ENCODE peak calls at places on chromosomes 2 and 18, in eight cellular contexts. S is K562, L is GM23338, D is HepG2, P is endothelial cell of umbilical vein, V is H1, T is GM12878, U is HCT116. B is an unnamed sample.

GRCh38 chr18:38996056-38996455 is 1430.5 kb upstream of the CELF4 start:
- DNase-seq in D (no peak), T (no peak), U (no peak), S (no peak), P (no peak), L (no peak), V (no peak), B (no peak)

GRCh38 chr2:26946841-26947784 is 23.3 kb upstream of the MAPRE3 start:
- DNase-seq in L (no peak), D (peak; percentile 35), T (no peak), U (no peak), V (no peak), P (no peak), S (no peak), B (no peak)

GRCh38 chr2:122927217-122927616 is 1097.9 kb upstream of the CNTNAP5 start:
- DNase-seq in L (peak; percentile 59), D (no peak), T (no peak), P (no peak), S (no peak), V (peak; percentile 54), U (no peak), B (peak; percentile 8)

GRCh38 chr2:42359894-42360483 is 1.0 kb downstream of the COX7A2L start:
- DNase-seq in L (no peak), U (no peak), P (peak; percentile 53), V (no peak), D (no peak), T (no peak), S (peak; percentile 34), B (no peak)

GRCh38 chr2:206079699-206080465 is 6.1 kb downstream of the INO80D start:
- DNase-seq in V (no peak), P (no peak), T (no peak), L (peak; percentile 90), U (no peak), D (peak; percentile 48), S (no peak), B (no peak)

GRCh38 chr2:220129427-220129826 is 502.0 kb downstream of the SLC4A3 start:
- DNase-seq in T (no peak), D (no peak), S (no peak), P (no peak), L (no peak), V (peak; percentile 8), U (no peak), B (no peak)

GRCh38 chr18:493974-494601 is 6.4 kb downstream of the COLEC12 start:
- DNase-seq in D (no peak), T (no peak), U (no peak), V (no peak), L (peak; percentile 34), P (no peak), S (no peak), B (no peak)

GRCh38 chr2:71603311-71603794 is 150.0 kb downstream of the DYSF start:
- DNase-seq in V (no peak), P (no peak), D (no peak), U (no peak), L (no peak), T (no peak), S (no peak), B (no peak)

GRCh38 chr2:172813314-172813888 is 77.8 kb downstream of the RAPGEF4 start:
- DNase-seq in S (no peak), U (no peak), P (peak; percentile 68), L (peak; percentile 43), T (no peak), D (no peak), V (no peak), B (no peak)

GRCh38 chr2:231211461-231211860 is 13.0 kb downstream of the ARMC9 start:
- DNase-seq in L (no peak), T (no peak), P (no peak), U (no peak), V (no peak), D (no peak), S (no peak), B (no peak)

GRCh38 chr2:221674446-221674845 is 102.3 kb upstream of the EPHA4 start:
- DNase-seq in P (no peak), V (no peak), T (no peak), L (no peak), U (no peak), S (no peak), D (no peak), B (no peak)

GRCh38 chr2:101380376-101380775 is 6.9 kb downstream of the CREG2 start:
- DNase-seq in S (no peak), V (no peak), T (no peak), L (no peak), P (peak; percentile 57), U (no peak), D (no peak), B (no peak)

GRCh38 chr2:101616411-101616810 is 81.1 kb upstream of the MAP4K4 start:
- DNase-seq in V (no peak), T (no peak), S (no peak), U (no peak), L (no peak), P (no peak), D (no peak), B (no peak)

GRCh38 chr2:81196933-81197628 is 892.5 kb upstream of the LRRTM1 start:
- DNase-seq in T (no peak), P (no peak), D (no peak), L (no peak), U (no peak), V (no peak), S (no peak), B (no peak)

GRCh38 chr2:214052235-214052634 is 358.6 kb upstream of the VWC2L start:
- DNase-seq in L (no peak), U (no peak), V (no peak), P (no peak), D (no peak), S (no peak), T (no peak), B (no peak)

GRCh38 chr2:40896358-40896757 is 444.5 kb upstream of the SLC8A1 start:
- DNase-seq in V (no peak), D (no peak), S (no peak), T (no peak), L (no peak), P (no peak), U (no peak), B (no peak)
- TF ChIP-seq POLR2AphosphoS5 in V (no peak), D (no peak), S (no peak), T (no peak), L (no peak), P (no peak), U (no peak), B (no peak)

DNA sequence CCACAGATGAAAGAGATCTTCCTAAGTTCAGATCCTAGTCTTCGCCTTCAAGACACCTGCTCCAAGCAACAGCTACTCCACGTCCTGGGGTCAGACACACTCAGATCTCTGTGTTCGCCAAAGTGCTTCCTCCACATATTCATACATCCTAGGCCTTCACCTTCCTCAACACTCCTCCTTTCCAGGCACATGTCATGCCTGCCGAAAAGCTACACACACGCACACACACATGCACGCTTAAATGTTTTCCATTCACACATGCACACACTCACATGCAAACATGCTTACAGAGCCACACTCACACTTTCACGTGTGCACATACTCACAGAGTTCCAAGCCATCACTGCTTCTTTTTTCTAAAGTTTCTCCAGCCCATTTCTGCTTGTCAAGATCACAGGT is 93.8 kb downstream of the PXDN start:
- DNase-seq in V (no peak), S (no peak), U (no peak), T (no peak), D (no peak), L (no peak), P (no peak), B (no peak)
- H3K36me3 ChIP-seq in V (peaks cover 22% of the 10 kb centered on the region), S (no peaks in the 10 kb centered on the region), U (no peaks in the 10 kb centered on the region), T (no peaks in the 10 kb centered on the region), D (no peaks in the 10 kb centered on the region), L (peaks cover 30% of the 10 kb centered on the region), P (peaks cover 14% of the 10 kb centered on the region), B (peaks cover 91% of the 10 kb centered on the region)

GRCh38 chr18:10213526-10213925 is 240.9 kb upstream of the APCDD1 start:
- DNase-seq in T (peak; percentile 41), P (peak; percentile 4), V (no peak), D (no peak), S (no peak), U (no peak), L (no peak), B (no peak)

GRCh38 chr18:10210077-10210476 is 244.4 kb upstream of the APCDD1 start:
- DNase-seq in P (no peak), U (no peak), L (no peak), D (no peak), S (no peak), T (no peak), V (no peak), B (no peak)

GRCh38 chr18:10205136-10205535 is 249.3 kb upstream of the APCDD1 start:
- DNase-seq in L (no peak), S (no peak), U (no peak), D (no peak), V (no peak), T (no peak), P (no peak), B (no peak)

GRCh38 chr18:10202947-10203346 is 251.5 kb upstream of the APCDD1 start:
- DNase-seq in V (no peak), L (no peak), T (no peak), P (no peak), U (no peak), S (no peak), D (no peak), B (no peak)

DNA sequence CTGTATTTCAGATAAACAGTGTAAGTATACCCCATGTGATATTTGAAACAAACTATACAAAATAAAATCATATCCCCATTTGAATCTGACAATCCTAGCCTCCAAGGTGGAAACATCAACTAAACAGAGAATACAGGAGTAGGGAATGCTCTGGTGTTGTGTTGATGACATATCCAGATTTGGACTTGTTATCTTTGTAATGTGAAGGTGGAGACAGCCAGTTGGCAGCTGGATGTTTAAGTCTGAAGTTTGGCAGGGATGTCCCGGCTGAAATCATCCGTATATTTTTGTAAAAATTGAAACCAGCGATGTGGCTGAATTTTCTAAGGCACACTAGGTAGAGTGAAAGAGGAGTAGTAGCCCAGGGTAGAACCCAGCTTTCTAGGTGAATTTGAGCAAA is 246.8 kb upstream of the APCDD1 start:
- DNase-seq in L (no peak), P (no peak), V (no peak), S (no peak), D (no peak), U (no peak), T (no peak), B (no peak)
- TF ChIP-seq EZH2 in L (no peak), P (no peak), V (no peak), S (no peak), D (no peak), U (no peak), T (no peak), B (no peak)

GRCh38 chr2:160338891-160339290 is 138.8 kb upstream of the ITGB6 start:
- DNase-seq in T (no peak), P (no peak), V (no peak), D (no peak), U (no peak), S (no peak), L (no peak), B (no peak)
- TF ChIP-seq POLR2AphosphoS5 in T (no peak), P (no peak), V (no peak), D (no peak), U (no peak), S (no peak), L (no peak), B (no peak)